ENCODE peak calls at places on chromosomes 5 and 9, in six cellular contexts. One of them, this sample, is unnamed.

GRCh38 chr5:22560115-22560514 is 293.0 kb downstream of the CDH12 start:
- DNase-seq in H1: no peak
- DNase-seq in neuronal stem cell: no peak
- DNase-seq in H9: no peak
- DNase-seq in mesenchymal stem cell: peak; percentile 79
- DNase-seq in IMR-90: peak; percentile 97
- DNase-seq in this sample: no peak

GRCh38 chr5:38603691-38604090 is 47.2 kb upstream of the LIFR start:
- DNase-seq in H1: no peak
- DNase-seq in H9: no peak
- DNase-seq in mesenchymal stem cell: peak; percentile 70
- DNase-seq in IMR-90: peak; percentile 40
- DNase-seq in neuronal stem cell: no peak
- DNase-seq in this sample: no peak

GRCh38 chr9:72200452-72200851 is 51.2 kb downstream of the GDA start:
- DNase-seq in neuronal stem cell: no peak
- DNase-seq in mesenchymal stem cell: no peak
- DNase-seq in IMR-90: no peak
- DNase-seq in H9: no peak
- DNase-seq in H1: no peak
- DNase-seq in this sample: no peak

GRCh38 chr5:89262030-89262429 is 379.0 kb upstream of the MEF2C start:
- DNase-seq in H9: no peak
- DNase-seq in H1: no peak
- DNase-seq in IMR-90: no peak
- DNase-seq in neuronal stem cell: no peak
- DNase-seq in mesenchymal stem cell: no peak
- DNase-seq in this sample: no peak

GRCh38 chr5:124474821-124475220 is 271.6 kb downstream of the ZNF608 start:
- DNase-seq in H1: no peak
- DNase-seq in IMR-90: peak; percentile 3
- DNase-seq in H9: no peak
- DNase-seq in neuronal stem cell: no peak
- DNase-seq in mesenchymal stem cell: no peak
- DNase-seq in this sample: no peak

GRCh38 chr5:133873454-133873853 is 95.0 kb downstream of the C5orf15 start:
- DNase-seq in H1: no peak
- DNase-seq in neuronal stem cell: no peak
- DNase-seq in mesenchymal stem cell: no peak
- DNase-seq in IMR-90: no peak
- DNase-seq in H9: no peak
- DNase-seq in this sample: no peak

GRCh38 chr5:166330061-166330460 is 1961.4 kb upstream of the WWC1 start:
- DNase-seq in H9: no peak
- DNase-seq in H1: no peak
- DNase-seq in IMR-90: no peak
- DNase-seq in mesenchymal stem cell: no peak
- DNase-seq in neuronal stem cell: no peak
- DNase-seq in this sample: no peak

GRCh38 chr5:136374003-136374402 is 8.7 kb upstream of the TRPC7 start:
- DNase-seq in mesenchymal stem cell: peak; percentile 50
- DNase-seq in H1: no peak
- DNase-seq in H9: no peak
- DNase-seq in neuronal stem cell: no peak
- DNase-seq in IMR-90: peak; percentile 12
- DNase-seq in this sample: peak; percentile 51

GRCh38 chr9:109449036-109449798 is 48.9 kb downstream of the PTPN3 start:
- DNase-seq in H9: no peak
- DNase-seq in IMR-90: no peak
- DNase-seq in neuronal stem cell: no peak
- DNase-seq in H1: no peak
- DNase-seq in mesenchymal stem cell: no peak
- DNase-seq in this sample: no peak

GRCh38 chr5:57066921-57067914 is 106.6 kb upstream of the GPBP1 start:
- DNase-seq in H9: no peak
- DNase-seq in IMR-90: peak; percentile 32
- DNase-seq in mesenchymal stem cell: peak; percentile 64
- DNase-seq in H1: no peak
- DNase-seq in neuronal stem cell: no peak
- DNase-seq in this sample: no peak

GRCh38 chr5:149380466-149381121 is 1.5 kb upstream of the IL17B start:
- DNase-seq in mesenchymal stem cell: no peak
- DNase-seq in neuronal stem cell: no peak
- DNase-seq in H1: no peak
- DNase-seq in IMR-90: no peak
- DNase-seq in H9: no peak
- DNase-seq in this sample: no peak

GRCh38 chr5:90747693-90748092 is 189.1 kb downstream of the ADGRV1 start:
- DNase-seq in H1: no peak
- DNase-seq in IMR-90: no peak
- DNase-seq in H9: no peak
- DNase-seq in neuronal stem cell: no peak
- DNase-seq in mesenchymal stem cell: no peak
- DNase-seq in this sample: peak; percentile 75

GRCh38 chr9:137538058-137538457 is 12.1 kb downstream of the PNPLA7 start:
- DNase-seq in H9: no peak
- DNase-seq in IMR-90: no peak
- DNase-seq in neuronal stem cell: no peak
- DNase-seq in mesenchymal stem cell: no peak
- DNase-seq in H1: no peak
- DNase-seq in this sample: no peak

GRCh38 chr5:129749101-129749500 is 1.2 kb downstream of the MINAR2 start:
- DNase-seq in H1: no peak
- DNase-seq in mesenchymal stem cell: peak; percentile 18
- DNase-seq in neuronal stem cell: no peak
- DNase-seq in IMR-90: no peak
- DNase-seq in H9: no peak
- DNase-seq in this sample: no peak

GRCh38 chr5:73938280-73938937 is 312.4 kb downstream of the ARHGEF28 start:
- DNase-seq in IMR-90: peak; percentile 96
- DNase-seq in mesenchymal stem cell: peak; percentile 95
- DNase-seq in neuronal stem cell: no peak
- DNase-seq in H1: no peak
- DNase-seq in H9: no peak
- DNase-seq in this sample: peak; percentile 62

GRCh38 chr9:95506692-95507455 is 9.9 kb downstream of the PTCH1 start:
- DNase-seq in neuronal stem cell: no peak
- DNase-seq in H9: peak; percentile 53
- DNase-seq in mesenchymal stem cell: peak; percentile 77
- DNase-seq in H1: no peak
- DNase-seq in IMR-90: peak; percentile 58
- DNase-seq in this sample: peak; percentile 81

GRCh38 chr9:89658401-89658800 is 53.6 kb downstream of the GADD45G start:
- DNase-seq in neuronal stem cell: no peak
- DNase-seq in H1: no peak
- DNase-seq in IMR-90: no peak
- DNase-seq in H9: no peak
- DNase-seq in mesenchymal stem cell: no peak
- DNase-seq in this sample: no peak

GRCh38 chr9:35035851-35036701 is 36.3 kb downstream of the VCP start:
- DNase-seq in mesenchymal stem cell: no peak
- DNase-seq in H9: peak; percentile 75
- DNase-seq in neuronal stem cell: no peak
- DNase-seq in H1: peak; percentile 39
- DNase-seq in IMR-90: peak; percentile 38
- DNase-seq in this sample: no peak

GRCh38 chr5:73464016-73464745 is 15.6 kb upstream of the FOXD1 start:
- DNase-seq in neuronal stem cell: no peak
- DNase-seq in mesenchymal stem cell: no peak
- DNase-seq in IMR-90: peak; percentile 68
- DNase-seq in H9: no peak
- DNase-seq in H1: no peak
- DNase-seq in this sample: no peak

GRCh38 chr9:20618361-20618799 is 3.9 kb downstream of the MLLT3 start:
- DNase-seq in H9: no peak
- DNase-seq in IMR-90: peak; percentile 77
- DNase-seq in mesenchymal stem cell: peak; percentile 38
- DNase-seq in H1: no peak
- DNase-seq in neuronal stem cell: no peak
- DNase-seq in this sample: no peak

GRCh38 chr9:126122901-126123616 is 203.6 kb upstream of the MVB12B start:
- DNase-seq in neuronal stem cell: no peak
- DNase-seq in mesenchymal stem cell: no peak
- DNase-seq in H1: no peak
- DNase-seq in H9: no peak
- DNase-seq in IMR-90: no peak
- DNase-seq in this sample: no peak

GRCh38 chr5:22896155-22896554 is 43.0 kb upstream of the CDH12 start:
- DNase-seq in mesenchymal stem cell: no peak
- DNase-seq in H1: no peak
- DNase-seq in neuronal stem cell: no peak
- DNase-seq in H9: no peak
- DNase-seq in IMR-90: no peak
- DNase-seq in this sample: no peak

DNA sequence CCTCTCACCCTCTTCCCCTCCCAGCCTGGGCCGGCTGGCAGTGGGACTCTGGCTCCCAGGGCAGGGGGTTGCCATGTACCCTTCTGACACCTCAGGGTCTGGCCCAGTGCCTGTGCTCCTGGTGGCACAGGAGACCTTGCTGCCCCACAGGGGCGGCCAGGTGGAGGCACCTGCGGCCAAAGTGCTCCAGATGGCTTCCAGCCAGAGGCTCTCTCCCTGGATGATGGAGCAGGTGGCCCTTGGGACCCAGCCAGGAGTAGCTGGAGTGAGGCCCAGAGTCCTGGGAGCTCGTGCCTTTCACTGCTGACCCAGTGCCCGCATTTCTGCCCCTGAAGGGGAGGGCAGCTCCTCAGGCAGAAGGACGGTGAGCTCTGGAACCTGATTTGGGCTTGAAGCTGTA is 87.3 kb downstream of the NTNG2 start:
- DNase-seq in mesenchymal stem cell: no peak
- DNase-seq in IMR-90: no peak
- DNase-seq in H9: no peak
- DNase-seq in H1: no peak
- DNase-seq in neuronal stem cell: no peak
- DNase-seq in this sample: no peak
- H2BK120ac ChIP-seq in mesenchymal stem cell: no peak overlapping the region
- H2BK120ac ChIP-seq in IMR-90: no peak overlapping the region
- H2BK120ac ChIP-seq in H9: no peak overlapping the region
- H2BK120ac ChIP-seq in H1: no peak overlapping the region
- H2BK120ac ChIP-seq in neuronal stem cell: no peak overlapping the region
- H2BK120ac ChIP-seq in this sample: no peak overlapping the region

GRCh38 chr9:14433841-14434511 is 120.0 kb upstream of the NFIB start:
- DNase-seq in mesenchymal stem cell: peak; percentile 51
- DNase-seq in IMR-90: peak; percentile 69
- DNase-seq in H1: no peak
- DNase-seq in neuronal stem cell: no peak
- DNase-seq in H9: no peak
- DNase-seq in this sample: no peak
- H3K27me3 ChIP-seq in mesenchymal stem cell: peaks cover 5% of the 10 kb centered on the region
- H3K27me3 ChIP-seq in IMR-90: peaks cover 27% of the 10 kb centered on the region
- H3K27me3 ChIP-seq in H1: no peaks in the 10 kb centered on the region
- H3K27me3 ChIP-seq in neuronal stem cell: no peaks in the 10 kb centered on the region
- H3K27me3 ChIP-seq in H9: no peaks in the 10 kb centered on the region
- H3K27me3 ChIP-seq in this sample: no peaks in the 10 kb centered on the region

GRCh38 chr9:129550199-129550839 is 70.6 kb downstream of the C9orf50 start:
- DNase-seq in mesenchymal stem cell: peak; percentile 66
- DNase-seq in IMR-90: peak; percentile 70
- DNase-seq in neuronal stem cell: no peak
- DNase-seq in H1: no peak
- DNase-seq in H9: no peak
- DNase-seq in this sample: peak; percentile 58
- H2BK120ac ChIP-seq in mesenchymal stem cell: peak overlapping the region; percentile 92
- H2BK120ac ChIP-seq in IMR-90: peak overlapping the region; percentile 93
- H2BK120ac ChIP-seq in neuronal stem cell: peak overlapping the region; percentile 63
- H2BK120ac ChIP-seq in H1: no peak overlapping the region
- H2BK120ac ChIP-seq in H9: no peak overlapping the region
- H2BK120ac ChIP-seq in this sample: peak overlapping the region; percentile 54

GRCh38 chr5:4245511-4245910 is 649.9 kb downstream of the IRX1 start:
- DNase-seq in mesenchymal stem cell: no peak
- DNase-seq in H9: no peak
- DNase-seq in IMR-90: no peak
- DNase-seq in neuronal stem cell: no peak
- DNase-seq in H1: no peak
- DNase-seq in this sample: no peak

GRCh38 chr5:4245076-4245475 is 649.4 kb downstream of the IRX1 start:
- DNase-seq in H1: no peak
- DNase-seq in H9: no peak
- DNase-seq in mesenchymal stem cell: no peak
- DNase-seq in IMR-90: no peak
- DNase-seq in neuronal stem cell: no peak
- DNase-seq in this sample: no peak

GRCh38 chr5:4246447-4246846 is 650.8 kb downstream of the IRX1 start:
- DNase-seq in mesenchymal stem cell: no peak
- DNase-seq in H1: no peak
- DNase-seq in neuronal stem cell: no peak
- DNase-seq in H9: no peak
- DNase-seq in IMR-90: no peak
- DNase-seq in this sample: no peak

DNA sequence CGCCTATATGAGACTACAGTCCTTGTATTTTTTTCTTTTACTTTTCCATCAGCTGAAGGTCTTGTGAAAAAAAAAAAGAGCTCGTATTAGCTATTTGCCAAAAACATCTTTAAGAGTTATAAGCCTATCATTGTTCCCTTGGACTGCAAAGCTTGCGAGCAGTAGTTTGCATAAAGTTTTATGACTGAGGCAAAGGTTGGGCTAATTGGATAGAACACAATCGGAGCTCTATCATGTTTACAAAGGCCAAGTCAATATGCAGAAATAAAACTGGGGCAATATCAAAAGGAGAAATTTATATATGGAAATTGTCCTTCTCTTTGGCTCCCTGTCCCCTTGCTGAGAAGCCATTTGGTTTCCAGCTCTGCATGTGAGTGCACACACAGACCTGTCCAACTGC is 648.2 kb downstream of the IRX1 start:
- DNase-seq in H1: no peak
- DNase-seq in mesenchymal stem cell: no peak
- DNase-seq in H9: no peak
- DNase-seq in IMR-90: no peak
- DNase-seq in neuronal stem cell: no peak
- DNase-seq in this sample: no peak
- H3K27me3 ChIP-seq in H1: no peaks in the 10 kb centered on the region
- H3K27me3 ChIP-seq in mesenchymal stem cell: no peaks in the 10 kb centered on the region
- H3K27me3 ChIP-seq in H9: no peaks in the 10 kb centered on the region
- H3K27me3 ChIP-seq in IMR-90: no peaks in the 10 kb centered on the region
- H3K27me3 ChIP-seq in neuronal stem cell: no peaks in the 10 kb centered on the region
- H3K27me3 ChIP-seq in this sample: no peaks in the 10 kb centered on the region

DNA sequence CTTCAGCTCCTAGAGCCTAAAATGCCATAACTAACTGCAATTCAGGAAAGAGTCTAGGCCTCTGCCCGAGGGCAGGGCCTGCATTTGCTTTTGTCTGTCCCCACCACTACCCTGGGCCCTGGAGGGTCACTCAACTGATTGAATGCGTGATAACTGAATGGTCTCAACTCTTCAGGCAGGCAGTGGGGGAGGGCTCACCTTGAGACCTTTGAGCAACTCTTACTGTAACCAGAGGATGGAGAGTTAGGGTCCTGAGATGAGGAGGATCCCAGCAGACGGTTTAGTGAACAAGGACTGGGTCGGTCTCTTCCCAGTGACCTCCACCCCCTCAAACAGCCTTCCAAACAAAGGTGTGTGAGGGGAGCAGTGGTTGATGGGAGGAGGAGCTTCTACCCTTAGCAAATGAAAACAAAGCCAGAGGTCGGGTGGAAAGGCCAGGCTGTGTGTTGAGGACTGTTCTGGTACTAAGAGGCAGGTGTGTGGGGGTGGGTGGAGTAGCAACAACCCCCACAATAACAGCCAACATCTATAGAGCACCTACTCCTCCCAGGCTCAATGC is 59.4 kb downstream of the CXXC5 start:
- DNase-seq in H9: no peak
- DNase-seq in IMR-90: no peak
- DNase-seq in neuronal stem cell: no peak
- DNase-seq in H1: no peak
- DNase-seq in mesenchymal stem cell: no peak
- DNase-seq in this sample: peak; percentile 87
- H2BK120ac ChIP-seq in H9: no peak overlapping the region
- H2BK120ac ChIP-seq in IMR-90: no peak overlapping the region
- H2BK120ac ChIP-seq in neuronal stem cell: no peak overlapping the region
- H2BK120ac ChIP-seq in H1: no peak overlapping the region
- H2BK120ac ChIP-seq in mesenchymal stem cell: no peak overlapping the region
- H2BK120ac ChIP-seq in this sample: no peak overlapping the region

This sample was measured in mesendoderm.